ENCODE peak calls at places on chromosomes 4 and X, in six cellular contexts. O, F, L, J, U and E are unnamed samples.
A peak's percentile ranks its signal among the peaks of the same experiment; 100 is the strongest.

GRCh38 chr4:106659386-106659785 is 290.8 kb upstream of the GIMD1 start:
- DNase-seq in L (no peak), U (no peak), F (no peak), O (no peak), J (no peak), E (no peak)

GRCh38 chr4:186606593-186606992 is 51.2 kb upstream of the MTNR1A start:
- DNase-seq in U (no peak), J (peak; percentile 27), F (no peak), L (no peak), O (no peak), E (no peak)

GRCh38 chr4:17510582-17510981 is 1.3 kb downstream of the QDPR start:
- DNase-seq in U (no peak), L (no peak), O (no peak), F (no peak), J (no peak), E (no peak)

GRCh38 chrX:77447339-77448149 is at the start of gene FGF16:
- DNase-seq in O (no peak), U (no peak), F (no peak), J (no peak), L (no peak), E (no peak)

GRCh38 chr4:184284742-184285141 is 67.1 kb upstream of the ENPP6 start:
- DNase-seq in O (no peak), F (no peak), J (no peak), L (no peak), U (no peak), E (no peak)

GRCh38 chr4:163085085-163085484 is 81.6 kb downstream of the NAF1 start:
- DNase-seq in F (no peak), L (no peak), J (no peak), O (no peak), U (no peak), E (no peak)

GRCh38 chr4:142840516-142841123 is 5.5 kb downstream of the INPP4B start:
- DNase-seq in U (peak; percentile 79), J (peak; percentile 66), F (no peak), O (peak; percentile 33), L (no peak), E (no peak)

GRCh38 chr4:48954314-48954713 is 31.8 kb upstream of the CWH43 start:
- DNase-seq in F (no peak), U (no peak), J (peak; percentile 65), O (no peak), L (no peak), E (no peak)

GRCh38 chr4:147334478-147334877 is 146.4 kb upstream of the EDNRA start:
- DNase-seq in J (peak; percentile 71), F (no peak), U (peak; percentile 60), L (no peak), O (no peak), E (no peak)

GRCh38 chrX:150291014-150291413 is 72.1 kb upstream of the MAMLD1 start:
- DNase-seq in F (no peak), J (no peak), L (no peak), O (no peak), U (no peak), E (no peak)

GRCh38 chr4:183289688-183290087 is 30.4 kb downstream of the CLDN22 start:
- DNase-seq in O (no peak), F (no peak), U (no peak), L (no peak), J (no peak), E (no peak)

GRCh38 chr4:99722006-99722405 is 64.4 kb upstream of the C4orf54 start:
- DNase-seq in O (no peak), U (no peak), L (no peak), J (no peak), F (no peak), E (no peak)

GRCh38 chr4:24753519-24753918 is 41.9 kb upstream of the SOD3 start:
- DNase-seq in O (peak; percentile 32), U (no peak), L (no peak), F (no peak), J (no peak), E (no peak)

GRCh38 chrX:116194649-116195048 is 24.1 kb downstream of the AGTR2 start:
- DNase-seq in U (no peak), F (no peak), L (no peak), J (no peak), O (no peak), E (no peak)

GRCh38 chr4:128228778-128229457 is 58.7 kb downstream of the PGRMC2 start:
- DNase-seq in U (peak; percentile 38), L (no peak), F (no peak), J (peak; percentile 59), O (no peak), E (no peak)

GRCh38 chr4:8191136-8191747 is 7.8 kb upstream of the SH3TC1 start:
- DNase-seq in L (no peak), U (peak; percentile 80), O (no peak), J (peak; percentile 64), F (peak; percentile 54), E (peak; percentile 86)

GRCh38 chr4:145899886-145900466 is 38.6 kb downstream of the ZNF827 start:
- DNase-seq in U (no peak), F (no peak), L (no peak), J (no peak), O (no peak), E (no peak)

GRCh38 chr4:24473309-24473721 is 111.0 kb downstream of the DHX15 start:
- DNase-seq in J (peak; percentile 37), O (no peak), L (no peak), F (no peak), U (peak; percentile 63), E (peak; percentile 65)

GRCh38 chr4:113146876-113147358 is 97.5 kb downstream of the ANK2 start:
- DNase-seq in O (no peak), J (peak; percentile 22), U (peak; percentile 25), L (no peak), F (no peak), E (no peak)

GRCh38 chrX:13759152-13759718 is 24.7 kb downstream of the OFD1 start:
- DNase-seq in F (no peak), O (no peak), U (no peak), L (no peak), J (no peak), E (no peak)

GRCh38 chrX:132710756-132711155 is 221.9 kb upstream of the MBNL3 start:
- DNase-seq in U (no peak), F (no peak), L (no peak), O (no peak), J (no peak), E (no peak)

GRCh38 chr4:125735107-125735506 is 420.4 kb downstream of the FAT4 start:
- DNase-seq in L (no peak), J (peak; percentile 88), F (no peak), O (peak; percentile 57), U (peak; percentile 84), E (no peak)

GRCh38 chrX:67781132-67781531 is 237.3 kb downstream of the AR start:
- DNase-seq in J (no peak), O (peak; percentile 22), F (no peak), U (no peak), L (no peak), E (no peak)

GRCh38 chr4:15457401-15458201 is 12.1 kb upstream of the CC2D2A start:
- DNase-seq in U (peak; percentile 86), F (no peak), O (no peak), L (no peak), J (peak; percentile 79), E (no peak)

GRCh38 chrX:132737743-132738142 is 220.7 kb downstream of the HS6ST2 start:
- DNase-seq in U (no peak), L (peak; percentile 13), J (no peak), F (no peak), O (no peak), E (no peak)

GRCh38 chr4:61877893-61878292 is 677.8 kb downstream of the ADGRL3 start:
- DNase-seq in F (no peak), O (no peak), L (no peak), U (no peak), J (no peak), E (no peak)

GRCh38 chrX:69618803-69619202 is 2.9 kb downstream of the EDA start:
- DNase-seq in O (peak; percentile 3), J (no peak), L (no peak), U (peak; percentile 28), F (no peak), E (no peak)

GRCh38 chrX:103678199-103678993 is 8.1 kb downstream of the MORF4L2 start:
- DNase-seq in F (no peak), J (no peak), O (no peak), L (no peak), U (peak; percentile 53), E (no peak)

GRCh38 chrX:14864626-14865025 is 8.2 kb downstream of the FANCB start:
- DNase-seq in U (peak; percentile 56), O (no peak), L (no peak), F (no peak), J (peak; percentile 13), E (no peak)

GRCh38 chr4:28973591-28974350 is 1746.4 kb upstream of the PCDH7 start:
- DNase-seq in O (no peak), L (no peak), F (no peak), U (peak; percentile 6), J (peak; percentile 34), E (no peak)

GRCh38 chr4:75849459-75849858 is 52.8 kb downstream of the PPEF2 start:
- DNase-seq in F (no peak), O (no peak), U (no peak), L (no peak), J (no peak), E (no peak)

GRCh38 chrX:155094468-155095061 is 23.3 kb downstream of the BRCC3 start:
- DNase-seq in U (peak; percentile 47), L (peak; percentile 4), F (no peak), O (no peak), J (peak; percentile 23), E (no peak)